ENCODE peak calls at places on chromosomes 4 and X, in eight cellular contexts. Q is lung, C is GM12878, N is fibroblast of pulmonary artery, M is GM12865, U is tibial artery, D is cardiac fibroblast, H is endothelial cell of umbilical vein. J is an unnamed sample.

GRCh38 chrX:9788908-9789307 is 2.7 kb downstream of the SHROOM2 start:
- DNase-seq in Q (peak), C (no peak), N (peak), M (no peak), U (no peak), D (peak), H (peak), J (no peak)

GRCh38 chr4:18645356-18645755 is 623.8 kb upstream of the LCORL start:
- DNase-seq in Q (no peak), C (no peak), N (no peak), M (no peak), U (no peak), D (no peak), H (no peak), J (no peak)

GRCh38 chr4:99634742-99635360 is 22.8 kb downstream of the C4orf54 start:
- DNase-seq in Q (no peak), C (no peak), N (no peak), M (no peak), U (no peak), D (no peak), H (no peak), J (no peak)

GRCh38 chrX:19799319-19800182 is 87.8 kb downstream of the SH3KBP1 start:
- DNase-seq in Q (no peak), C (no peak), N (peak), M (peak), U (no peak), D (peak), H (peak), J (peak)

GRCh38 chrX:1481636-1482529 is 29.2 kb upstream of the ASMTL start:
- DNase-seq in Q (peak), C (peak), N (peak), M (peak), U (peak), D (peak), H (peak), J (peak)

GRCh38 chrX:25156323-25156722 is 140.6 kb upstream of the ARX start:
- DNase-seq in Q (no peak), C (no peak), N (no peak), M (no peak), U (no peak), D (no peak), H (no peak), J (no peak)

GRCh38 chr4:28702571-28702970 is 1841.9 kb downstream of the STIM2 start:
- DNase-seq in Q (no peak), C (no peak), N (no peak), M (no peak), U (no peak), D (no peak), H (no peak), J (no peak)

GRCh38 chr4:174210952-174211490 is 72.4 kb downstream of the FBXO8 start:
- DNase-seq in Q (no peak), C (no peak), N (no peak), M (no peak), U (no peak), D (no peak), H (no peak), J (no peak)

GRCh38 chrX:106397788-106398538 is 213.8 kb upstream of the RADX start:
- DNase-seq in Q (no peak), C (no peak), N (peak), M (no peak), U (no peak), D (peak), H (no peak), J (no peak)

GRCh38 chr4:77156912-77157858 is at the start of gene CCNG2:
- DNase-seq in Q (peak), C (no peak), N (peak), M (peak), U (peak), D (peak), H (no peak), J (peak)
- H3K4me3 ChIP-seq in Q (peak), C (peak), N (peak), M (peak), U (peak), D (peak), H (peak), J (peak)

DNA sequence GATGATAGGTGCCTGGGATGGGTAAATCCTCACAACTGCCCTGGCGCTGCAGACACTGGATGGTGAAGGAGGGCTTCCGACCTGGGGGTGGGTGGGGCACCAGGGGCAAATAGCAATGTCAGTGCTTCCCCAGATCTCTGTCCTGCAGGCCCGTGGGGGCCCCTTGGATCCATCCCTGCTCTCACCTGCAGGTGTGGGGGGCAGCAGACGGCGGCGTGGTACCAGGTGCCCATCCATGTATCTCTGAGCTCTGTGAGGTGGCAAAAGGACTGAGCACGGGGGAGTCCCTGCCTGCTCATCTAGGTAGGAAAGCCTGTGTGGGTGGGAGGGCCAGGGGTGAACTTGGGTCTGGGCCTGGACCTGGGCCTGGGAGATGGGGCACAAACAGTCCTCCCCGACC is 6.5 kb upstream of the SYP start:
- DNase-seq in Q (no peak), C (no peak), N (no peak), M (no peak), U (no peak), D (no peak), H (no peak), J (no peak)
- H3K4me3 ChIP-seq in Q (no peak), C (no peak), N (no peak), M (no peak), U (no peak), D (no peak), H (no peak), J (no peak)

DNA sequence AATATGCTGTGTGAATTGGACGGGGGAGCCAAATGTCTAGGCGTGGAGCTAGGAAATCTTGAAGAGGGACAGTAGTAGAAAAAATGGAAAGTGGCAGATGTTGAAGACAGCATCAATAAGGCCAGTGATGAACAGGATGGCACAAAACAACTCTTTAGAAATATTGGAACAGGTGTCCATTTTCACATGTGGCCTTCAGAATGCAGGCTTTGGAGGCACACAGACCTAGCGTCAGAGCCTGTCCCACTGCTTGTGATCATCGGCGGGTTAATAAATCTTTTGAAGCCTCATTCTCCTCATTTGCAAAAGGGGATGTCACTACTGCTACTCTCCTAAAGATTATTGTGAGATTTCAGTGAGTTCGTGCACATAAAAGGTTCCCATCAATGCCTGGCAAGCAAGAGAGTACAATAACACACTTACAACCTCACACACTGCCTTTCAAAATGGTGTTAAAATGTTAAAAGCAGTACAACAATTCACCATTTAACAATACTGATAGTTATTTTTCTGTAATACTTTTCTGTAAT is 2.4 kb downstream of the PDLIM3 start:
- DNase-seq in Q (no peak), C (no peak), N (peak), M (no peak), U (no peak), D (no peak), H (no peak), J (no peak)
- H3K4me3 ChIP-seq in Q (no peak), C (no peak), N (peak), M (no peak), U (peak), D (peak), H (no peak), J (no peak)

DNA sequence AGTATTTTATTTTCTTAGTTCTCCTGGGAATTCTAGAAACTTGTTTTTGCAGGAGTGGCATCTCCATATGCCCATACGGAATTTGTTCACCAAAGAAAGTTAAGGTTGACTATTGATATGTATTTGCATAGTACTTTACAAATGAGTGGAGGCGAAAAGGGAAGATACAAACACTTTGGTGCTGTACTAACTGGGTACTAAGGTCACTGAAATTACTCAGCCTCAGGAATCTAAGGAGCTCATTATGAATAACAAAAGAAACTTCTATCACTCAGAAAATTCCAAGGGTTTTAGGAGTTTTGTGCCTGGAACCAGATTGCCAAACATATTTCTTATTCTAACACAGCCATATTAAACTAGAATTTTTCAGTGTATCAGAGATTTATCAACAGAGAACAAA is 27.4 kb upstream of the TMPRSS11B start:
- DNase-seq in Q (no peak), C (no peak), N (no peak), M (no peak), U (no peak), D (no peak), H (no peak), J (no peak)
- H3K4me3 ChIP-seq in Q (no peak), C (no peak), N (no peak), M (no peak), U (no peak), D (no peak), H (no peak), J (no peak)

GRCh38 chr4:8189551-8190466 is 9.3 kb upstream of the SH3TC1 start:
- DNase-seq in Q (no peak), C (no peak), N (no peak), M (peak), U (no peak), D (no peak), H (no peak), J (no peak)
- H3K4me3 ChIP-seq in Q (no peak), C (no peak), N (no peak), M (no peak), U (no peak), D (no peak), H (no peak), J (no peak)

GRCh38 chrX:17736856-17737706 is at the start of gene SCML1:
- DNase-seq in Q (peak), C (peak), N (peak), M (peak), U (peak), D (peak), H (peak), J (peak)

GRCh38 chrX:17738737-17739535 is 1.6 kb downstream of the SCML1 start:
- DNase-seq in Q (no peak), C (peak), N (no peak), M (peak), U (no peak), D (no peak), H (peak), J (peak)

GRCh38 chrX:17736478-17736855 is 826 bp upstream of the SCML1 start:
- DNase-seq in Q (no peak), C (no peak), N (no peak), M (no peak), U (no peak), D (no peak), H (no peak), J (no peak)

GRCh38 chrX:17737707-17738001 is 361 bp downstream of the SCML1 start:
- DNase-seq in Q (no peak), C (no peak), N (no peak), M (no peak), U (no peak), D (no peak), H (peak), J (no peak)

GRCh38 chrX:17738002-17738713 is 865 bp downstream of the SCML1 start:
- DNase-seq in Q (peak), C (no peak), N (no peak), M (peak), U (peak), D (peak), H (peak), J (peak)
- H3K4me3 ChIP-seq in Q (peak), C (peak), N (peak), M (no peak), U (peak), D (peak), H (peak), J (peak)

GRCh38 chr4:3744232-3744631 is 22.0 kb upstream of the ADRA2C start:
- DNase-seq in Q (no peak), C (no peak), N (no peak), M (no peak), U (no peak), D (no peak), H (no peak), J (no peak)
- H3K4me3 ChIP-seq in Q (no peak), C (no peak), N (no peak), M (no peak), U (no peak), D (no peak), H (no peak), J (no peak)

GRCh38 chrX:14875624-14876023 is 2.4 kb downstream of the MOSPD2 start:
- DNase-seq in Q (no peak), C (no peak), N (no peak), M (no peak), U (no peak), D (no peak), H (no peak), J (no peak)

GRCh38 chrX:14873676-14874049 is 442 bp downstream of the MOSPD2 start:
- DNase-seq in Q (no peak), C (no peak), N (no peak), M (no peak), U (no peak), D (no peak), H (no peak), J (no peak)

GRCh38 chrX:14872851-14873675 is at the start of the genes FANCB and MOSPD2:
- DNase-seq in Q (peak), C (peak), N (peak), M (peak), U (peak), D (peak), H (peak), J (peak)

GRCh38 chrX:14871767-14872166 is 1.1 kb downstream of the FANCB start:
- DNase-seq in Q (no peak), C (no peak), N (no peak), M (no peak), U (no peak), D (no peak), H (no peak), J (no peak)

GRCh38 chrX:14872355-14872754 is 514 bp downstream of the FANCB start:
- DNase-seq in Q (no peak), C (no peak), N (no peak), M (peak), U (no peak), D (no peak), H (no peak), J (no peak)
- H3K4me3 ChIP-seq in Q (no peak), C (peak), N (peak), M (peak), U (peak), D (peak), H (peak), J (peak)